ENCODE peak calls at places on chromosomes 13 and 19, in six cellular contexts. One of them, this sample, is unnamed.

GRCh38 chr13:42906257-42906656 is 85.8 kb downstream of the EPSTI1 start:
- DNase-seq in GM12892: no peak
- DNase-seq in H1: no peak
- DNase-seq in HepG2: no peak
- DNase-seq in K562: no peak
- DNase-seq in GM12878: no peak
- DNase-seq in this sample: no peak

GRCh38 chr19:54029930-54030490 is 33.7 kb downstream of the VSTM1 start:
- DNase-seq in GM12892: no peak
- DNase-seq in H1: peak
- DNase-seq in HepG2: peak
- DNase-seq in K562: peak
- DNase-seq in GM12878: no peak
- DNase-seq in this sample: no peak

GRCh38 chr19:12202250-12202649 is 39.4 kb downstream of the ZNF136 start:
- DNase-seq in GM12892: no peak
- DNase-seq in H1: peak
- DNase-seq in HepG2: peak
- DNase-seq in K562: peak
- DNase-seq in GM12878: no peak
- DNase-seq in this sample: no peak

GRCh38 chr13:89660752-89661151 is 1686.7 kb upstream of the MIR17HG start:
- DNase-seq in GM12892: no peak
- DNase-seq in H1: no peak
- DNase-seq in HepG2: no peak
- DNase-seq in K562: no peak
- DNase-seq in GM12878: no peak
- DNase-seq in this sample: no peak

GRCh38 chr19:55230329-55230728 is 1.8 kb upstream of the TMEM86B start:
- DNase-seq in GM12892: no peak
- DNase-seq in H1: no peak
- DNase-seq in HepG2: no peak
- DNase-seq in K562: no peak
- DNase-seq in GM12878: no peak
- DNase-seq in this sample: no peak

GRCh38 chr13:107450931-107451330 is 764.4 kb downstream of the LIG4 start:
- DNase-seq in GM12892: no peak
- DNase-seq in H1: no peak
- DNase-seq in HepG2: no peak
- DNase-seq in K562: no peak
- DNase-seq in GM12878: no peak
- DNase-seq in this sample: no peak

GRCh38 chr19:3057275-3057714 is 5.0 kb downstream of the TLE5 start:
- DNase-seq in GM12892: no peak
- DNase-seq in H1: peak
- DNase-seq in HepG2: no peak
- DNase-seq in K562: no peak
- DNase-seq in GM12878: no peak
- DNase-seq in this sample: no peak

GRCh38 chr13:97005631-97006262 is 11.5 kb upstream of the OXGR1 start:
- DNase-seq in GM12892: no peak
- DNase-seq in H1: no peak
- DNase-seq in HepG2: no peak
- DNase-seq in K562: no peak
- DNase-seq in GM12878: no peak
- DNase-seq in this sample: no peak

GRCh38 chr13:44399045-44399444 is 25.4 kb downstream of the SERP2 start:
- DNase-seq in GM12892: no peak
- DNase-seq in H1: no peak
- DNase-seq in HepG2: no peak
- DNase-seq in K562: no peak
- DNase-seq in GM12878: no peak
- DNase-seq in this sample: no peak

GRCh38 chr13:41465215-41465907 is 8.0 kb downstream of the RGCC start:
- DNase-seq in GM12892: peak
- DNase-seq in H1: no peak
- DNase-seq in HepG2: no peak
- DNase-seq in K562: peak
- DNase-seq in GM12878: peak
- DNase-seq in this sample: peak

GRCh38 chr19:44696939-44697669 is 1.8 kb upstream of the CEACAM16 start:
- DNase-seq in GM12892: no peak
- DNase-seq in H1: no peak
- DNase-seq in HepG2: no peak
- DNase-seq in K562: no peak
- DNase-seq in GM12878: no peak
- DNase-seq in this sample: no peak

GRCh38 chr13:109785892-109786450 is 412 bp downstream of the IRS2 start:
- DNase-seq in GM12892: no peak
- DNase-seq in H1: no peak
- DNase-seq in HepG2: no peak
- DNase-seq in K562: no peak
- DNase-seq in GM12878: no peak
- DNase-seq in this sample: no peak

GRCh38 chr13:86757236-86757978 is 913.8 kb upstream of the SLITRK5 start:
- DNase-seq in GM12892: no peak
- DNase-seq in H1: peak
- DNase-seq in HepG2: no peak
- DNase-seq in K562: no peak
- DNase-seq in GM12878: no peak
- DNase-seq in this sample: no peak

GRCh38 chr13:57739791-57740190 is 108.2 kb downstream of the PCDH17 start:
- DNase-seq in GM12892: no peak
- DNase-seq in H1: no peak
- DNase-seq in HepG2: no peak
- DNase-seq in K562: no peak
- DNase-seq in GM12878: no peak
- DNase-seq in this sample: no peak

GRCh38 chr13:79799466-79799865 is 318.5 kb downstream of the NDFIP2 start:
- DNase-seq in GM12892: no peak
- DNase-seq in H1: no peak
- DNase-seq in HepG2: no peak
- DNase-seq in K562: no peak
- DNase-seq in GM12878: no peak
- DNase-seq in this sample: no peak

GRCh38 chr19:17380426-17381138 is 3.4 kb upstream of the PLVAP start:
- DNase-seq in GM12892: no peak
- DNase-seq in H1: no peak
- DNase-seq in HepG2: no peak
- DNase-seq in K562: no peak
- DNase-seq in GM12878: no peak
- DNase-seq in this sample: no peak

GRCh38 chr19:52307275-52307674 is 10.3 kb downstream of the ZNF480 start:
- DNase-seq in GM12892: no peak
- DNase-seq in H1: peak
- DNase-seq in HepG2: no peak
- DNase-seq in K562: peak
- DNase-seq in GM12878: no peak
- DNase-seq in this sample: no peak

GRCh38 chr13:49428041-49428763 is 15.7 kb downstream of the CAB39L start:
- DNase-seq in GM12892: no peak
- DNase-seq in H1: no peak
- DNase-seq in HepG2: no peak
- DNase-seq in K562: no peak
- DNase-seq in GM12878: no peak
- DNase-seq in this sample: no peak

GRCh38 chr19:55460670-55461258 is 678 bp downstream of the ISOC2 start:
- DNase-seq in GM12892: no peak
- DNase-seq in H1: peak
- DNase-seq in HepG2: peak
- DNase-seq in K562: peak
- DNase-seq in GM12878: no peak
- DNase-seq in this sample: no peak

GRCh38 chr13:19056355-19056880 is 125.2 kb downstream of the TUBA3C start:
- DNase-seq in GM12892: no peak
- DNase-seq in H1: no peak
- DNase-seq in HepG2: no peak
- DNase-seq in K562: no peak
- DNase-seq in GM12878: no peak
- DNase-seq in this sample: no peak

GRCh38 chr19:45400192-45400591 is 4.7 kb downstream of the PPP1R13L start:
- DNase-seq in GM12892: no peak
- DNase-seq in H1: no peak
- DNase-seq in HepG2: no peak
- DNase-seq in K562: no peak
- DNase-seq in GM12878: no peak
- DNase-seq in this sample: no peak

GRCh38 chr13:26697069-26697955 is 63.3 kb downstream of the GPR12 start:
- DNase-seq in GM12892: no peak
- DNase-seq in H1: no peak
- DNase-seq in HepG2: no peak
- DNase-seq in K562: no peak
- DNase-seq in GM12878: no peak
- DNase-seq in this sample: no peak

GRCh38 chr19:33638167-33639033 is 16.6 kb downstream of the CHST8 start:
- DNase-seq in GM12892: no peak
- DNase-seq in H1: no peak
- DNase-seq in HepG2: no peak
- DNase-seq in K562: no peak
- DNase-seq in GM12878: no peak
- DNase-seq in this sample: no peak

GRCh38 chr19:1715540-1715939 is 37.8 kb upstream of the ONECUT3 start:
- DNase-seq in GM12892: no peak
- DNase-seq in H1: no peak
- DNase-seq in HepG2: no peak
- DNase-seq in K562: no peak
- DNase-seq in GM12878: no peak
- DNase-seq in this sample: no peak

GRCh38 chr19:590396-590745 is 690 bp downstream of the HCN2 start:
- DNase-seq in GM12892: no peak
- DNase-seq in H1: no peak
- DNase-seq in HepG2: no peak
- DNase-seq in K562: peak
- DNase-seq in GM12878: no peak
- DNase-seq in this sample: no peak

GRCh38 chr13:109576331-109576813 is 210.0 kb downstream of the IRS2 start:
- DNase-seq in GM12892: no peak
- DNase-seq in H1: no peak
- DNase-seq in HepG2: no peak
- DNase-seq in K562: no peak
- DNase-seq in GM12878: no peak
- DNase-seq in this sample: no peak

GRCh38 chr13:44404261-44405139 is 30.9 kb downstream of the SERP2 start:
- DNase-seq in GM12892: no peak
- DNase-seq in H1: no peak
- DNase-seq in HepG2: peak
- DNase-seq in K562: no peak
- DNase-seq in GM12878: no peak
- DNase-seq in this sample: no peak

GRCh38 chr19:46416077-46416709 is 2.8 kb upstream of the CCDC8 start:
- DNase-seq in GM12892: no peak
- DNase-seq in H1: peak
- DNase-seq in HepG2: peak
- DNase-seq in K562: peak
- DNase-seq in GM12878: no peak
- DNase-seq in this sample: no peak

GRCh38 chr13:46134961-46135522 is 30.2 kb upstream of the CPB2 start:
- DNase-seq in GM12892: no peak
- DNase-seq in H1: no peak
- DNase-seq in HepG2: peak
- DNase-seq in K562: no peak
- DNase-seq in GM12878: no peak
- DNase-seq in this sample: no peak

DNA sequence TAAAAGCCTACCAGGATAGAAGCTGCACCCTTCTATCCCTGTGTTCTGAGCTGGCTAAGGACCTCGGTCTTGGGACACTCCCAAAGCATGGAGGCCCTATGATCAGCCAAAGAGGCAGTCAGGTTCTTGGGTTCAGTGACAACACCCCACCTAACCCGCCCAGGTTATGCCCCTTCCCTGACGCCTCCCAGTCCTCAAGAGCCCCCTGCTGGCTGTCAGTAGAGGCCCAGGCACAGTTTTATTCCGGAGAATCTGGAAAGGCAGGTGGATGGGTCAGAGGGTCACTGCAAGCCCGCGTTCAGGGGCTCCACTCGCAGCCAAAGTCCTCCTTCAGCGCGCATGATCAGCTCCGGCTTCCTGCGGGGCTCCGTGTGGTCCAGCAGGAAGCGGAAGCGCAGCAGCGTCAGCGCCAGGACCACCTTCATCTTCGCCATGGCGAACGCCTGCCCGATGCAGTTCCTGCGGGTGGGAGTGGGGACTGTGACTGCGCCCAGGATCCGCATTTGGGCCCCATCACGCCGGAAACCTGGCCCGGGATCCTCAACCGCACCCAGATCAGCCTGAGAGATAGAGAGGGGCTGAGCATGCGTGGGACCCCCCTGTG is 22.3 kb downstream of the OR10H3 start:
- DNase-seq in GM12892: no peak
- DNase-seq in H1: no peak
- DNase-seq in HepG2: peak
- DNase-seq in K562: peak
- DNase-seq in GM12878: no peak
- DNase-seq in this sample: no peak
- TF ChIP-seq POLR2A in GM12892: no peak
- TF ChIP-seq POLR2A in H1: no peak
- TF ChIP-seq POLR2A in HepG2: no peak
- TF ChIP-seq POLR2A in K562: no peak
- TF ChIP-seq POLR2A in GM12878: no peak
- TF ChIP-seq POLR2A in this sample: no peak

GRCh38 chr19:49200238-49200862 is 42.8 kb downstream of the TRPM4 start:
- DNase-seq in GM12892: no peak
- DNase-seq in H1: no peak
- DNase-seq in HepG2: no peak
- DNase-seq in K562: peak
- DNase-seq in GM12878: no peak
- DNase-seq in this sample: no peak
- TF ChIP-seq TAF1 in GM12892: no peak
- TF ChIP-seq TAF1 in H1: no peak
- TF ChIP-seq TAF1 in HepG2: no peak
- TF ChIP-seq TAF1 in K562: no peak
- TF ChIP-seq TAF1 in GM12878: no peak
- TF ChIP-seq TAF1 in this sample: no peak

DNA sequence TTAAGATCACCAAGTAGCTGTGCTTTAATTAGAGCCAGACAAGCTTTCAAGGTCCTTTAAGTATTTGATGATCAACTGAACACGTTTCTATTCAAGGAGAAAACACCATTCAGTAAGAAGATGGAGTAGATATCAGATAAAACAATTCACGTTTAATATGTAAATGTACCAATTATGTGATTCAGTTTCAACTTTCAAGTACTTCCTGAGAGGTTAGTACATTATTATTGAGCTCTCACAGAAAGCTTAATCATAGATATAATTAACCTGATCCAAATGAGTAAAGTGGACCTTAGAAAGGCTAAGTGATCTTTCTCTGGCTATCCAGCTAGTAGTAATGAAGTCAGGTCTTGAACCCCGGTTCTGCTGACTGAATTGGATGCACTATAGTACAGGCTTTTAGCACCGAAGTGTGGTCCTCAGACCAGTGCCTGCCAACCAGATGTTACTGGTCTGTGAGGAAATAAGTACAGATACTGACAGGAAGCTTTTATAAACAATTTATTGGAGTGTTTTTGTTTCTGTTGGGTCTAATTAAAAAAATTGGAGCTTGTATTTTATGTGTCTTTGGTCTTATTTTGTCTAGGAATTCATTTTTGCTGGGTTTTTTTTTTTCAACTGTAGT is 10.2 kb downstream of the CLN5 start:
- DNase-seq in GM12892: no peak
- DNase-seq in H1: no peak
- DNase-seq in HepG2: no peak
- DNase-seq in K562: no peak
- DNase-seq in GM12878: no peak
- DNase-seq in this sample: no peak
- TF ChIP-seq POLR2A in GM12892: no peak
- TF ChIP-seq POLR2A in H1: no peak
- TF ChIP-seq POLR2A in HepG2: no peak
- TF ChIP-seq POLR2A in K562: no peak
- TF ChIP-seq POLR2A in GM12878: no peak
- TF ChIP-seq POLR2A in this sample: peak

GRCh38 chr13:112449545-112449930 is 73.4 kb downstream of the SPACA7 start:
- DNase-seq in GM12892: no peak
- DNase-seq in H1: no peak
- DNase-seq in HepG2: no peak
- DNase-seq in K562: no peak
- DNase-seq in GM12878: no peak
- DNase-seq in this sample: no peak
- TF ChIP-seq TAF1 in GM12892: no peak
- TF ChIP-seq TAF1 in H1: no peak
- TF ChIP-seq TAF1 in HepG2: no peak
- TF ChIP-seq TAF1 in K562: no peak
- TF ChIP-seq TAF1 in GM12878: no peak
- TF ChIP-seq TAF1 in this sample: no peak

This sample was measured in GM12891.